ENCODE peak calls at places on chromosome 14, in six cellular contexts. Y, H, V, Q, L and N are unnamed samples. For H3K4me1, the result is how much of the 10 kb centered on the place peaks cover.

GRCh38 chr14:96040836-96041371 is 1.7 kb downstream of the C14orf132 start:
- DNase-seq in Y (no peak), H (no peak), V (no peak), Q (no peak), L (no peak), N (no peak)

GRCh38 chr14:20332946-20333782 is at the start of gene CCNB1IP1:
- DNase-seq in Y (peak), H (peak), V (peak), Q (peak), L (no peak), N (peak)

GRCh38 chr14:85439696-85440328 is 90.1 kb upstream of the FLRT2 start:
- DNase-seq in Y (no peak), H (no peak), V (no peak), Q (no peak), L (no peak), N (no peak)

GRCh38 chr14:58243790-58244555 is 670 bp upstream of the PSMA3 start:
- DNase-seq in Y (peak), H (no peak), V (no peak), Q (no peak), L (no peak), N (peak)

GRCh38 chr14:91171291-91171690 is 57.4 kb downstream of the DGLUCY start:
- DNase-seq in Y (no peak), H (no peak), V (no peak), Q (no peak), L (peak), N (no peak)

GRCh38 chr14:96688629-96689028 is 108.6 kb upstream of the VRK1 start:
- DNase-seq in Y (no peak), H (no peak), V (no peak), Q (no peak), L (no peak), N (no peak)

GRCh38 chr14:35215110-35215872 is 76.9 kb upstream of the PSMA6 start:
- DNase-seq in Y (peak), H (no peak), V (no peak), Q (no peak), L (no peak), N (no peak)

GRCh38 chr14:48575772-48576171 is 900.4 kb upstream of the MDGA2 start:
- DNase-seq in Y (no peak), H (no peak), V (no peak), Q (no peak), L (no peak), N (no peak)

GRCh38 chr14:23286020-23286903 is at the start of gene HOMEZ:
- DNase-seq in Y (peak), H (peak), V (peak), Q (peak), L (peak), N (peak)

GRCh38 chr14:21486640-21487087 is 9.7 kb downstream of the TOX4 start:
- DNase-seq in Y (no peak), H (no peak), V (no peak), Q (no peak), L (no peak), N (no peak)

GRCh38 chr14:60508707-60509437 is at the start of gene SIX6:
- DNase-seq in Y (no peak), H (no peak), V (no peak), Q (no peak), L (no peak), N (no peak)

GRCh38 chr14:36070056-36071043 is 106.2 kb downstream of the PTCSC3 start:
- DNase-seq in Y (peak), H (peak), V (peak), Q (peak), L (peak), N (peak)

GRCh38 chr14:70857499-70857895 is 48.2 kb upstream of the MAP3K9 start:
- DNase-seq in Y (no peak), H (no peak), V (no peak), Q (no peak), L (no peak), N (no peak)

GRCh38 chr14:36508418-36509051 is 11.5 kb downstream of the NKX2-1 start:
- DNase-seq in Y (no peak), H (no peak), V (no peak), Q (no peak), L (no peak), N (peak)

GRCh38 chr14:59155886-59156285 is 32.6 kb upstream of the DAAM1 start:
- DNase-seq in Y (no peak), H (no peak), V (no peak), Q (no peak), L (no peak), N (no peak)

GRCh38 chr14:70640938-70641547 is 673 bp upstream of the TTC9 start:
- DNase-seq in Y (peak), H (no peak), V (peak), Q (peak), L (peak), N (peak)

GRCh38 chr14:105382343-105383082 is 15.8 kb upstream of the TEX22 start:
- DNase-seq in Y (no peak), H (no peak), V (no peak), Q (no peak), L (peak), N (no peak)

GRCh38 chr14:105384605-105385321 is 13.6 kb upstream of the TEX22 start:
- DNase-seq in Y (no peak), H (no peak), V (no peak), Q (no peak), L (peak), N (no peak)

GRCh38 chr14:105385322-105385637 is 13.1 kb upstream of the TEX22 start:
- DNase-seq in Y (no peak), H (no peak), V (no peak), Q (no peak), L (peak), N (no peak)

GRCh38 chr14:105383083-105383730 is 15.1 kb upstream of the TEX22 start:
- DNase-seq in Y (no peak), H (no peak), V (no peak), Q (no peak), L (no peak), N (no peak)

DNA sequence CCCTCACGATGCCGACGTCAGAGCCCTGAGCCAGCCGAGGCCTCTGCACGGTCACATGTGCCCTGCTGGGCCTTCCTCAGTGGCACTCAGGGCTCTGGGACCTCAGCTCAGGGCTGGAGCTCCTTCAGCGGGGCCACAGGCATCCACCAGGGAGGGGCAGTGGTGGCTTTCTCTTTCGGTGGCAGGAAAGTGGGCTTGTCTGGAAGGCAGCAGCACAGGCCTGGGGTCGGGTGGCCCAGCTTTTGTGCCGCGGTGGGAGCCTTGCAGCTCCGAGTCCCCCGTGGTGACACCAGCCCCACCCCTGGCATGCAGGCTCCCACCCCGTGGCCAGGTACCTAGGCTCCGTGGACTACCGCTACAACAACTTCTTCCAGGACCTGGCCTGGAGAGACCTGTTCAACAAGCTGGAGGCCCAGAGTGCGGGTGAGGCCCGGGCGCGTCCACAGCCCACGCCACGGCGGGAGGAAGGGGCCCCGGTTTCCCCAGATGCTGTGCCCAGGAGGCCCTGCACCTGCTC is 14.2 kb upstream of the TEX22 start:
- DNase-seq in Y (no peak), H (no peak), V (no peak), Q (no peak), L (peak), N (no peak)
- H3K4me1 ChIP-seq in Y (under half), H (under half), V (under half), Q (under half), L (under half), N (under half)

DNA sequence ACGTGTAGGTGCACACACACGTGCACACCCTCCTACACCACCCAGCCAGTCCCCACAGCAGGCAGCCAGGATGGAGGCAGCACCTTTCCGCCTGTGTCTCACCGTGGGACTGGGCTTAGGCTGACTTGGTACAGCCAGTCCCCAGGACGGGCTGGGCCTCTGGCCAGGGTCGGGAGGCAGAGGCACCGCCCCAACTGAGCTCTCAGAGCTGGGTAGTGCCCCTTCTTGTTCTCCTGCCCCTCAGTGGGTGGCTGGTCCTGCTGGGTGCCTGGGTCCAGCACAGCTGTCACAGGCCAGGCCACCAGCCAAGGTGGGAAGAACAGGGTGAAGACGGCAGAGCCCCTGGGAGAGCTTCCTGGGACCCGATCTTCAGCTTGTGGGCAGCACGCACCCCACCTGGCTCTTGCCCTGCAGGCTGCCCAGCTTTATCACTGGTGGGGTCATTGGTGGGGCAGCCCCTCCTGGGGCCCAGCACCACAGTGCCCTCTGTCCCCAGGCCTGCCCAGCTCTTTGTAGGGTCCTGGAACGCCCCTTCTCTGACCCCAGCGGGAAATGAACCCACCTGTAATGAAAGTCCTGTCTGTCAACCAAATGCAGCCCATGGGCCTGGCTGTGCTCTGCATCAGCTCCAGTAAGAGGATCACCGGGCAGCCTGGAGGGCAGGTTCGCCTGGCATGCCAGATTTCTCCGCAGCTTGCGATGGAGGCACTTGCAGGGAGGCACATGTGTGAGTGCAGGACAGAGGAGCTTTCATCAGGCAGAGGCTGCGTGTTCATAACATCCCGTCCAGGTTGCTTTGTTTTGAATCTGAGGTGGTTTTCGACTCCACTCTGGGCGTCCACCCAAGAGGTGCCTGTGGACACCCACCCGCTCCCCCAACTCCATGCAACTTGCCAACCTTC is 14.7 kb downstream of the CDCA4 start:
- DNase-seq in Y (no peak), H (no peak), V (no peak), Q (no peak), L (no peak), N (no peak)
- TF ChIP-seq POLR2A in Y (no peak), H (no peak), V (no peak), Q (no peak), L (no peak), N (no peak)

DNA sequence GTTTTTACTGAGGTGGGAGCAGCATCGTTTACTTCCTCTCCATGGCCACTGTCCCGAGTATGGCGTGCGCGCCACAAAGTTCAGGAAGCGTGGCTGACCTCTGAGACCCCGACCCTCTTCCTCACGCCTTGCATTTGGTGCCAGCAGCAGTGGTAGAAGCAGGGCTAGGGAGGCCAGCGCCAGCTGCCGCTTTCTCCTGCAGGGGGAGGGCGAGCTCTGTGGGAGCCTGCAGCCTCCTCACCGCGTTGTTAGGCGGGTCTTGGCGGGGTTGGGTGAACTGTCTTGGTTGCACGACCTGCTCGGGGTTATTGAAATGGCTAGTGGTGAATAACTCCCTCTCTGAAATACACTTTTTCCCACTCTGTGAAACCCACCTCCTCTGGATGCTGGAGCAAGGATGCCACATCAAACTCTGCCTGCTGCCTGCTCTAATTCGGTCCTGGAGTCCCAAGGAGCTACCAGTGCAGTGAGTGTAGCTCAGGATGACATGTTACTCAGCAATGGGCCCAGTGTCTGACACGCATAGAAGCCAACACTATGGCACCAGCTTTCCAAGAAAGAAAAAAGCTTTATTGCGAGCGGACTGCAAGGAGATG is 22.3 kb upstream of the TDRD9 start:
- DNase-seq in Y (no peak), H (no peak), V (no peak), Q (no peak), L (no peak), N (no peak)
- TF ChIP-seq CTCF in Y (no peak), H (peak), V (no peak), Q (no peak), L (no peak), N (no peak)

DNA sequence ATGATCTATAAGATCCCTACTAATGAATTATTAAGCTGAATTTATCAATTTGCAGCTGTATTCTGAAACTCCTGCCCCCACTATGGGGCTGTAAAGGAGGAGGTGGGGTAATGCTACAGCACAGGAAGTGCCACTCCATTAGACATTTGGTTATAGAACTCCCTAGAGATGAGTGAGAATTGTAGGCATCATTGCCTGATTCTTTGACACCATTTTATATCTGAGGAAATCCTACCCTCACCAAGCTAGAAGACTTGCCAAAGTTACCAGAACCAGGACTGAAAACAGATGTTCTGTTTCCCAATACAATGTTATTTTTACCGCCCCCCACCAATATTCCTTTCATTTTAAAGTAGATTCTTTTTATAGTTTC is 182.4 kb downstream of the EGLN3 start:
- DNase-seq in Y (no peak), H (no peak), V (no peak), Q (no peak), L (no peak), N (no peak)
- H3K4me1 ChIP-seq in Y (under half), H (under half), V (under half), Q (under half), L (under half), N (under half)